ENCODE peak calls at places on chromosomes 13 and 19, in five cellular contexts. One of them, this sample, is unnamed.

GRCh38 chr19:35141627-35142401 is 1.2 kb upstream of the FXYD7 start:
- DNase-seq in central memory CD4-positive, alpha-beta T cell: no peak
- DNase-seq in HT-29: no peak
- DNase-seq in esophagus muscularis mucosa: no peak
- DNase-seq in SW 1271: no peak
- DNase-seq in this sample: no peak

GRCh38 chr13:20127563-20128458 is 33.0 kb downstream of the GJA3 start:
- DNase-seq in esophagus muscularis mucosa: no peak
- DNase-seq in HT-29: peak
- DNase-seq in SW 1271: peak
- DNase-seq in central memory CD4-positive, alpha-beta T cell: peak
- DNase-seq in this sample: peak

GRCh38 chr19:16301999-16302694 is 22.5 kb upstream of the KLF2 start:
- DNase-seq in esophagus muscularis mucosa: no peak
- DNase-seq in HT-29: peak
- DNase-seq in central memory CD4-positive, alpha-beta T cell: no peak
- DNase-seq in SW 1271: no peak
- DNase-seq in this sample: peak

GRCh38 chr19:44603201-44603945 is 10.0 kb upstream of the IGSF23 start:
- DNase-seq in central memory CD4-positive, alpha-beta T cell: no peak
- DNase-seq in SW 1271: peak
- DNase-seq in esophagus muscularis mucosa: no peak
- DNase-seq in HT-29: no peak
- DNase-seq in this sample: no peak

GRCh38 chr13:112562786-112563383 is 25.1 kb downstream of the TUBGCP3 start:
- DNase-seq in esophagus muscularis mucosa: no peak
- DNase-seq in central memory CD4-positive, alpha-beta T cell: no peak
- DNase-seq in SW 1271: no peak
- DNase-seq in HT-29: no peak
- DNase-seq in this sample: no peak

GRCh38 chr19:13098291-13099072 is 4.2 kb downstream of the LYL1 start:
- DNase-seq in central memory CD4-positive, alpha-beta T cell: peak
- DNase-seq in esophagus muscularis mucosa: no peak
- DNase-seq in HT-29: peak
- DNase-seq in SW 1271: no peak
- DNase-seq in this sample: no peak

GRCh38 chr13:21556051-21556450 is 47.9 kb downstream of the MICU2 start:
- DNase-seq in esophagus muscularis mucosa: no peak
- DNase-seq in SW 1271: no peak
- DNase-seq in central memory CD4-positive, alpha-beta T cell: no peak
- DNase-seq in HT-29: no peak
- DNase-seq in this sample: no peak

GRCh38 chr19:46080561-46080960 is 39.8 kb upstream of the IGFL4 start:
- DNase-seq in HT-29: peak
- DNase-seq in esophagus muscularis mucosa: no peak
- DNase-seq in central memory CD4-positive, alpha-beta T cell: no peak
- DNase-seq in SW 1271: peak
- DNase-seq in this sample: peak

GRCh38 chr19:35736913-35737886 is 5.1 kb downstream of the IGFLR1 start:
- DNase-seq in SW 1271: peak
- DNase-seq in esophagus muscularis mucosa: no peak
- DNase-seq in central memory CD4-positive, alpha-beta T cell: no peak
- DNase-seq in HT-29: peak
- DNase-seq in this sample: no peak

GRCh38 chr13:33927315-33927714 is 109.4 kb downstream of the RFC3 start:
- DNase-seq in esophagus muscularis mucosa: no peak
- DNase-seq in HT-29: no peak
- DNase-seq in SW 1271: peak
- DNase-seq in central memory CD4-positive, alpha-beta T cell: no peak
- DNase-seq in this sample: no peak

GRCh38 chr19:27741236-27741635 is 1471.7 kb downstream of the UQCRFS1 start:
- DNase-seq in central memory CD4-positive, alpha-beta T cell: no peak
- DNase-seq in esophagus muscularis mucosa: peak
- DNase-seq in HT-29: no peak
- DNase-seq in SW 1271: no peak
- DNase-seq in this sample: no peak

GRCh38 chr19:34995551-34995950 is 4.6 kb upstream of the GRAMD1A start:
- DNase-seq in central memory CD4-positive, alpha-beta T cell: no peak
- DNase-seq in esophagus muscularis mucosa: no peak
- DNase-seq in HT-29: no peak
- DNase-seq in SW 1271: no peak
- DNase-seq in this sample: no peak

GRCh38 chr19:33298146-33298911 is 4.0 kb downstream of the CEBPA start:
- DNase-seq in central memory CD4-positive, alpha-beta T cell: no peak
- DNase-seq in esophagus muscularis mucosa: no peak
- DNase-seq in SW 1271: no peak
- DNase-seq in HT-29: no peak
- DNase-seq in this sample: no peak

GRCh38 chr13:105207586-105208293 is 1327.7 kb downstream of the EFNB2 start:
- DNase-seq in central memory CD4-positive, alpha-beta T cell: no peak
- DNase-seq in HT-29: no peak
- DNase-seq in esophagus muscularis mucosa: no peak
- DNase-seq in SW 1271: no peak
- DNase-seq in this sample: no peak

GRCh38 chr19:2171349-2172145 is 7.8 kb downstream of the DOT1L start:
- DNase-seq in central memory CD4-positive, alpha-beta T cell: peak
- DNase-seq in esophagus muscularis mucosa: no peak
- DNase-seq in SW 1271: no peak
- DNase-seq in HT-29: peak
- DNase-seq in this sample: no peak

GRCh38 chr13:33285420-33286124 is at the start of gene STARD13:
- DNase-seq in HT-29: peak
- DNase-seq in SW 1271: peak
- DNase-seq in esophagus muscularis mucosa: peak
- DNase-seq in central memory CD4-positive, alpha-beta T cell: no peak
- DNase-seq in this sample: peak

GRCh38 chr13:59480857-59481256 is 682.9 kb downstream of the DIAPH3 start:
- DNase-seq in SW 1271: no peak
- DNase-seq in HT-29: no peak
- DNase-seq in central memory CD4-positive, alpha-beta T cell: no peak
- DNase-seq in esophagus muscularis mucosa: no peak
- DNase-seq in this sample: no peak

GRCh38 chr19:388691-389090 is 20.3 kb downstream of the C2CD4C start:
- DNase-seq in central memory CD4-positive, alpha-beta T cell: no peak
- DNase-seq in esophagus muscularis mucosa: no peak
- DNase-seq in HT-29: no peak
- DNase-seq in SW 1271: no peak
- DNase-seq in this sample: no peak

GRCh38 chr13:61695147-61695546 is 279.5 kb upstream of the PCDH20 start:
- DNase-seq in HT-29: no peak
- DNase-seq in esophagus muscularis mucosa: no peak
- DNase-seq in central memory CD4-positive, alpha-beta T cell: no peak
- DNase-seq in SW 1271: no peak
- DNase-seq in this sample: no peak

GRCh38 chr13:45206340-45206739 is 5.5 kb upstream of the KCTD4 start:
- DNase-seq in HT-29: no peak
- DNase-seq in central memory CD4-positive, alpha-beta T cell: no peak
- DNase-seq in esophagus muscularis mucosa: no peak
- DNase-seq in SW 1271: peak
- DNase-seq in this sample: peak

GRCh38 chr19:18419195-18419698 is at the start of gene SSBP4:
- DNase-seq in SW 1271: peak
- DNase-seq in HT-29: peak
- DNase-seq in esophagus muscularis mucosa: no peak
- DNase-seq in central memory CD4-positive, alpha-beta T cell: peak
- DNase-seq in this sample: peak

GRCh38 chr13:109872864-109873263 is 86.5 kb upstream of the IRS2 start:
- DNase-seq in HT-29: no peak
- DNase-seq in SW 1271: no peak
- DNase-seq in central memory CD4-positive, alpha-beta T cell: no peak
- DNase-seq in esophagus muscularis mucosa: peak
- DNase-seq in this sample: no peak

GRCh38 chr19:33927789-33928457 is 131.3 kb downstream of the KCTD15 start:
- DNase-seq in central memory CD4-positive, alpha-beta T cell: no peak
- DNase-seq in SW 1271: no peak
- DNase-seq in HT-29: no peak
- DNase-seq in esophagus muscularis mucosa: no peak
- DNase-seq in this sample: no peak

GRCh38 chr19:48887861-48888612 is 10.5 kb downstream of the TULP2 start:
- DNase-seq in HT-29: no peak
- DNase-seq in SW 1271: no peak
- DNase-seq in esophagus muscularis mucosa: no peak
- DNase-seq in central memory CD4-positive, alpha-beta T cell: no peak
- DNase-seq in this sample: no peak

GRCh38 chr19:737591-738093 is 13.3 kb upstream of the MISP start:
- DNase-seq in esophagus muscularis mucosa: no peak
- DNase-seq in SW 1271: peak
- DNase-seq in central memory CD4-positive, alpha-beta T cell: peak
- DNase-seq in HT-29: no peak
- DNase-seq in this sample: peak

GRCh38 chr13:35086667-35087066 is 144.6 kb downstream of the NBEA start:
- DNase-seq in SW 1271: no peak
- DNase-seq in HT-29: no peak
- DNase-seq in esophagus muscularis mucosa: no peak
- DNase-seq in central memory CD4-positive, alpha-beta T cell: no peak
- DNase-seq in this sample: no peak

GRCh38 chr19:44818470-44818856 is 9.6 kb downstream of the BCAM start:
- DNase-seq in central memory CD4-positive, alpha-beta T cell: no peak
- DNase-seq in esophagus muscularis mucosa: no peak
- DNase-seq in SW 1271: no peak
- DNase-seq in HT-29: no peak
- DNase-seq in this sample: no peak

GRCh38 chr19:34475026-34475974 is 6.3 kb upstream of the WTIP start:
- DNase-seq in esophagus muscularis mucosa: no peak
- DNase-seq in SW 1271: peak
- DNase-seq in HT-29: no peak
- DNase-seq in central memory CD4-positive, alpha-beta T cell: no peak
- DNase-seq in this sample: no peak

GRCh38 chr19:28603453-28603852 is 609.5 kb downstream of the UQCRFS1 start:
- DNase-seq in HT-29: no peak
- DNase-seq in SW 1271: no peak
- DNase-seq in central memory CD4-positive, alpha-beta T cell: no peak
- DNase-seq in esophagus muscularis mucosa: no peak
- DNase-seq in this sample: no peak

GRCh38 chr19:39246951-39247669 is 1.5 kb downstream of the IFNL4 start:
- DNase-seq in esophagus muscularis mucosa: no peak
- DNase-seq in HT-29: no peak
- DNase-seq in SW 1271: no peak
- DNase-seq in central memory CD4-positive, alpha-beta T cell: peak
- DNase-seq in this sample: no peak

GRCh38 chr13:90547272-90547790 is 800.2 kb upstream of the MIR17HG start:
- DNase-seq in esophagus muscularis mucosa: no peak
- DNase-seq in central memory CD4-positive, alpha-beta T cell: no peak
- DNase-seq in HT-29: no peak
- DNase-seq in SW 1271: no peak
- DNase-seq in this sample: no peak

GRCh38 chr13:33542309-33543088 is 256.9 kb upstream of the STARD13 start:
- DNase-seq in central memory CD4-positive, alpha-beta T cell: peak
- DNase-seq in HT-29: peak
- DNase-seq in SW 1271: peak
- DNase-seq in esophagus muscularis mucosa: peak
- DNase-seq in this sample: peak

GRCh38 chr13:54599413-54599812 is 1570.8 kb downstream of the OLFM4 start:
- DNase-seq in SW 1271: no peak
- DNase-seq in central memory CD4-positive, alpha-beta T cell: no peak
- DNase-seq in esophagus muscularis mucosa: no peak
- DNase-seq in HT-29: no peak
- DNase-seq in this sample: no peak

GRCh38 chr13:48505597-48506091 is 27.2 kb downstream of the RCBTB2 start:
- DNase-seq in central memory CD4-positive, alpha-beta T cell: peak
- DNase-seq in HT-29: no peak
- DNase-seq in SW 1271: no peak
- DNase-seq in esophagus muscularis mucosa: no peak
- DNase-seq in this sample: no peak